ENCODE peak calls at places on chromosomes 4 and X, in five cellular contexts. One of them, this sample, is unnamed. For H3K4me1, the result is how much of the 10 kb centered on the place peaks cover.

GRCh38 chrX:20515841-20516461 is 249.2 kb upstream of the RPS6KA3 start:
- DNase-seq in Peyer's patch: no peak
- DNase-seq in CD8-positive, alpha-beta memory T cell: no peak
- DNase-seq in kidney: no peak
- DNase-seq in cardiac muscle cell: peak
- DNase-seq in this sample: peak

GRCh38 chrX:123215397-123216089 is 31.5 kb downstream of the GRIA3 start:
- DNase-seq in Peyer's patch: no peak
- DNase-seq in CD8-positive, alpha-beta memory T cell: no peak
- DNase-seq in kidney: no peak
- DNase-seq in cardiac muscle cell: no peak
- DNase-seq in this sample: no peak

GRCh38 chr4:172786039-172786792 is 382.4 kb upstream of the GALNT7 start:
- DNase-seq in Peyer's patch: no peak
- DNase-seq in CD8-positive, alpha-beta memory T cell: no peak
- DNase-seq in kidney: no peak
- DNase-seq in cardiac muscle cell: no peak
- DNase-seq in this sample: no peak

GRCh38 chrX:12526296-12526695 is 264.9 kb upstream of the PRPS2 start:
- DNase-seq in Peyer's patch: no peak
- DNase-seq in CD8-positive, alpha-beta memory T cell: no peak
- DNase-seq in kidney: no peak
- DNase-seq in cardiac muscle cell: no peak
- DNase-seq in this sample: no peak

GRCh38 chr4:156956359-156956758 is 15.2 kb downstream of the PDGFC start:
- DNase-seq in Peyer's patch: no peak
- DNase-seq in CD8-positive, alpha-beta memory T cell: no peak
- DNase-seq in kidney: no peak
- DNase-seq in cardiac muscle cell: no peak
- DNase-seq in this sample: no peak

GRCh38 chrX:96568088-96568487 is 116.6 kb upstream of the DIAPH2 start:
- DNase-seq in Peyer's patch: no peak
- DNase-seq in CD8-positive, alpha-beta memory T cell: no peak
- DNase-seq in kidney: no peak
- DNase-seq in cardiac muscle cell: no peak
- DNase-seq in this sample: no peak

GRCh38 chr4:188053302-188053701 is 56.1 kb downstream of the TRIML2 start:
- DNase-seq in Peyer's patch: no peak
- DNase-seq in CD8-positive, alpha-beta memory T cell: no peak
- DNase-seq in kidney: no peak
- DNase-seq in cardiac muscle cell: no peak
- DNase-seq in this sample: no peak

GRCh38 chrX:17842769-17843525 is 18.2 kb downstream of the RAI2 start:
- DNase-seq in Peyer's patch: no peak
- DNase-seq in CD8-positive, alpha-beta memory T cell: no peak
- DNase-seq in kidney: no peak
- DNase-seq in cardiac muscle cell: peak
- DNase-seq in this sample: no peak

GRCh38 chrX:16786791-16787735 is 797 bp downstream of the TXLNG start:
- DNase-seq in Peyer's patch: peak
- DNase-seq in CD8-positive, alpha-beta memory T cell: peak
- DNase-seq in kidney: peak
- DNase-seq in cardiac muscle cell: peak
- DNase-seq in this sample: peak

GRCh38 chrX:122565952-122566351 is 618.1 kb upstream of the GRIA3 start:
- DNase-seq in Peyer's patch: no peak
- DNase-seq in CD8-positive, alpha-beta memory T cell: no peak
- DNase-seq in kidney: peak
- DNase-seq in cardiac muscle cell: peak
- DNase-seq in this sample: no peak

GRCh38 chr4:173288296-173288695 is 45.9 kb downstream of the HMGB2 start:
- DNase-seq in Peyer's patch: peak
- DNase-seq in CD8-positive, alpha-beta memory T cell: peak
- DNase-seq in kidney: no peak
- DNase-seq in cardiac muscle cell: peak
- DNase-seq in this sample: peak

GRCh38 chr4:5751918-5752802 is 41.2 kb downstream of the EVC start:
- DNase-seq in Peyer's patch: no peak
- DNase-seq in CD8-positive, alpha-beta memory T cell: no peak
- DNase-seq in kidney: no peak
- DNase-seq in cardiac muscle cell: peak
- DNase-seq in this sample: no peak

GRCh38 chr4:45484740-45485139 is 639.1 kb downstream of the GABRG1 start:
- DNase-seq in Peyer's patch: no peak
- DNase-seq in CD8-positive, alpha-beta memory T cell: no peak
- DNase-seq in kidney: no peak
- DNase-seq in cardiac muscle cell: no peak
- DNase-seq in this sample: no peak

GRCh38 chr4:32394255-32394654 is 1674.1 kb downstream of the PCDH7 start:
- DNase-seq in Peyer's patch: no peak
- DNase-seq in CD8-positive, alpha-beta memory T cell: no peak
- DNase-seq in kidney: no peak
- DNase-seq in cardiac muscle cell: no peak
- DNase-seq in this sample: no peak

GRCh38 chr4:150679767-150680088 is 97.8 kb downstream of the MAB21L2 start:
- DNase-seq in Peyer's patch: no peak
- DNase-seq in CD8-positive, alpha-beta memory T cell: no peak
- DNase-seq in kidney: no peak
- DNase-seq in cardiac muscle cell: no peak
- DNase-seq in this sample: no peak

GRCh38 chr4:22372958-22373357 is 142.9 kb downstream of the ADGRA3 start:
- DNase-seq in Peyer's patch: no peak
- DNase-seq in CD8-positive, alpha-beta memory T cell: no peak
- DNase-seq in kidney: no peak
- DNase-seq in cardiac muscle cell: no peak
- DNase-seq in this sample: no peak

GRCh38 chr4:185924458-185924857 is 112.5 kb upstream of the SORBS2 start:
- DNase-seq in Peyer's patch: no peak
- DNase-seq in CD8-positive, alpha-beta memory T cell: no peak
- DNase-seq in kidney: no peak
- DNase-seq in cardiac muscle cell: no peak
- DNase-seq in this sample: no peak

GRCh38 chr4:104420766-104421165 is 73.9 kb downstream of the CXXC4 start:
- DNase-seq in Peyer's patch: no peak
- DNase-seq in CD8-positive, alpha-beta memory T cell: no peak
- DNase-seq in kidney: no peak
- DNase-seq in cardiac muscle cell: no peak
- DNase-seq in this sample: no peak

GRCh38 chr4:3867403-3868100 is 101.4 kb downstream of the ADRA2C start:
- DNase-seq in Peyer's patch: peak
- DNase-seq in CD8-positive, alpha-beta memory T cell: no peak
- DNase-seq in kidney: peak
- DNase-seq in cardiac muscle cell: no peak
- DNase-seq in this sample: no peak
- H3K4me1 ChIP-seq in Peyer's patch: under half
- H3K4me1 ChIP-seq in CD8-positive, alpha-beta memory T cell: under half
- H3K4me1 ChIP-seq in kidney: under half
- H3K4me1 ChIP-seq in cardiac muscle cell: under half
- H3K4me1 ChIP-seq in this sample: under half

GRCh38 chr4:184350964-184351363 is 123.4 kb downstream of the IRF2 start:
- DNase-seq in Peyer's patch: no peak
- DNase-seq in CD8-positive, alpha-beta memory T cell: no peak
- DNase-seq in kidney: no peak
- DNase-seq in cardiac muscle cell: no peak
- DNase-seq in this sample: no peak
- H3K4me1 ChIP-seq in Peyer's patch: under half
- H3K4me1 ChIP-seq in CD8-positive, alpha-beta memory T cell: under half
- H3K4me1 ChIP-seq in kidney: under half
- H3K4me1 ChIP-seq in cardiac muscle cell: under half
- H3K4me1 ChIP-seq in this sample: under half

DNA sequence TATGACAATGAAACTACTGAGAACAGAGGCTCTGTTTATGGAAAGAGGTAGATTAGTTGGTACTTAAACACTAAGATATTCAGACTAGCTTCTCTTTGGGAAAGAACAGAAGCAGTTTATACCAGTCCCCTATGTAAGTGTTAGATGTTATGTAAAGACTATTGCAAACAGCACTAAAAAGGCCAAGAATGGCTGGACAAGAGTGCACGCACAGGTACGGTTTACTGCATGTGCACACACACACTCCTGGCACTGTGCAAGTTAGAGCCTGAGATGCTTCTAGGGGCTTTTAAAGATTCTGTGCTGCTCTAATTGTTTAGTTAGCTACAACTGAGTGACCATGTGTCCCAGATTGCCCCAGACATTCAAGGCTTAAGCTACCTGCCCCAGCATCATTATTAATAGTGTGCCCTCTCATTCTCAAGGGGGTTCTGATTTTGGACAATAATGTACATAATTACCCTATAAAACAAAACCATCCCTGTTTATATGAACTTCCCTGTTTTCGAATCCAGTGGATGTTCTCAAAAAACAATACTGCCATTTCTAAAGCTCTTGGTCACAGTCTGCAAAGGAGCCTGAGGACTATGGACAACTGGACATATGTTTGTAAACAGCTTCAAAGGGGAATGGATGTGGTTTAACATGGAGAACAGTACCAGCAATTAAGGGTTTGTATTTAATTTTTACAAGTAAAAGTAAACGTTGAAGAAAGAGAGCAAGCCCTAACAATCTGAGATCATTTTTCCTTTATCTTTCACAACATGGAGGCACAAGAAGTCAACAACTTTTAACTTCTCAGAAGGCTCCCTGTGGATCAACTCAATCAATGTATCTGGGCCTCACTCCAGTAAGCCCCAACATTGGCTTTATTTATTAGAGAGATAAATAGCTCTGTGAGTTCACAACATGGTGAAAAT is 2.0 kb downstream of the SETD7 start:
- DNase-seq in Peyer's patch: no peak
- DNase-seq in CD8-positive, alpha-beta memory T cell: no peak
- DNase-seq in kidney: no peak
- DNase-seq in cardiac muscle cell: no peak
- DNase-seq in this sample: no peak
- H3K4me1 ChIP-seq in Peyer's patch: under half
- H3K4me1 ChIP-seq in CD8-positive, alpha-beta memory T cell: under half
- H3K4me1 ChIP-seq in kidney: under half
- H3K4me1 ChIP-seq in cardiac muscle cell: under half
- H3K4me1 ChIP-seq in this sample: half or more

GRCh38 chr4:8051644-8052043 is 107.0 kb downstream of the ABLIM2 start:
- DNase-seq in Peyer's patch: no peak
- DNase-seq in CD8-positive, alpha-beta memory T cell: no peak
- DNase-seq in kidney: peak
- DNase-seq in cardiac muscle cell: no peak
- DNase-seq in this sample: no peak
- H3K4me1 ChIP-seq in Peyer's patch: under half
- H3K4me1 ChIP-seq in CD8-positive, alpha-beta memory T cell: under half
- H3K4me1 ChIP-seq in kidney: under half
- H3K4me1 ChIP-seq in cardiac muscle cell: under half
- H3K4me1 ChIP-seq in this sample: under half

GRCh38 chr4:73600917-73601316 is 19.3 kb downstream of the RASSF6 start:
- DNase-seq in Peyer's patch: no peak
- DNase-seq in CD8-positive, alpha-beta memory T cell: no peak
- DNase-seq in kidney: no peak
- DNase-seq in cardiac muscle cell: peak
- DNase-seq in this sample: no peak
- H3K4me1 ChIP-seq in Peyer's patch: under half
- H3K4me1 ChIP-seq in CD8-positive, alpha-beta memory T cell: under half
- H3K4me1 ChIP-seq in kidney: under half
- H3K4me1 ChIP-seq in cardiac muscle cell: under half
- H3K4me1 ChIP-seq in this sample: under half

GRCh38 chr4:88179261-88179660 is 20.8 kb upstream of the ABCG2 start:
- DNase-seq in Peyer's patch: no peak
- DNase-seq in CD8-positive, alpha-beta memory T cell: no peak
- DNase-seq in kidney: no peak
- DNase-seq in cardiac muscle cell: no peak
- DNase-seq in this sample: no peak
- H3K4me1 ChIP-seq in Peyer's patch: under half
- H3K4me1 ChIP-seq in CD8-positive, alpha-beta memory T cell: under half
- H3K4me1 ChIP-seq in kidney: under half
- H3K4me1 ChIP-seq in cardiac muscle cell: under half
- H3K4me1 ChIP-seq in this sample: under half

GRCh38 chr4:109816894-109817293 is 1.3 kb downstream of the GAR1 start:
- DNase-seq in Peyer's patch: no peak
- DNase-seq in CD8-positive, alpha-beta memory T cell: no peak
- DNase-seq in kidney: no peak
- DNase-seq in cardiac muscle cell: no peak
- DNase-seq in this sample: peak
- H3K4me1 ChIP-seq in Peyer's patch: under half
- H3K4me1 ChIP-seq in CD8-positive, alpha-beta memory T cell: under half
- H3K4me1 ChIP-seq in kidney: under half
- H3K4me1 ChIP-seq in cardiac muscle cell: under half
- H3K4me1 ChIP-seq in this sample: under half

GRCh38 chr4:10672379-10672778 is 12.2 kb downstream of the CLNK start:
- DNase-seq in Peyer's patch: no peak
- DNase-seq in CD8-positive, alpha-beta memory T cell: no peak
- DNase-seq in kidney: no peak
- DNase-seq in cardiac muscle cell: no peak
- DNase-seq in this sample: no peak
- H3K4me1 ChIP-seq in Peyer's patch: under half
- H3K4me1 ChIP-seq in CD8-positive, alpha-beta memory T cell: under half
- H3K4me1 ChIP-seq in kidney: under half
- H3K4me1 ChIP-seq in cardiac muscle cell: under half
- H3K4me1 ChIP-seq in this sample: under half

GRCh38 chr4:1755297-1755696 is 34.0 kb downstream of the TACC3 start:
- DNase-seq in Peyer's patch: no peak
- DNase-seq in CD8-positive, alpha-beta memory T cell: no peak
- DNase-seq in kidney: no peak
- DNase-seq in cardiac muscle cell: no peak
- DNase-seq in this sample: no peak
- H3K4me1 ChIP-seq in Peyer's patch: under half
- H3K4me1 ChIP-seq in CD8-positive, alpha-beta memory T cell: under half
- H3K4me1 ChIP-seq in kidney: under half
- H3K4me1 ChIP-seq in cardiac muscle cell: under half
- H3K4me1 ChIP-seq in this sample: under half

GRCh38 chr4:31089815-31090214 is 369.6 kb downstream of the PCDH7 start:
- DNase-seq in Peyer's patch: no peak
- DNase-seq in CD8-positive, alpha-beta memory T cell: no peak
- DNase-seq in kidney: no peak
- DNase-seq in cardiac muscle cell: peak
- DNase-seq in this sample: no peak
- H3K4me1 ChIP-seq in Peyer's patch: under half
- H3K4me1 ChIP-seq in CD8-positive, alpha-beta memory T cell: under half
- H3K4me1 ChIP-seq in kidney: under half
- H3K4me1 ChIP-seq in cardiac muscle cell: half or more
- H3K4me1 ChIP-seq in this sample: under half